ENCODE peak calls at places on chromosomes 1 and 21, in four cellular contexts. One of them, this sample, is unnamed.

GRCh38 chr1:209601809-209602657 is 18.5 kb downstream of the CAMK1G start:
- DNase-seq in AG09309: no peak
- DNase-seq in IMR-90: peak; percentile 45
- DNase-seq in neural crest cell: peak; percentile 8
- DNase-seq in this sample: peak; percentile 48

GRCh38 chr1:164638506-164639202 is 79.7 kb downstream of the PBX1 start:
- DNase-seq in neural crest cell: no peak
- DNase-seq in IMR-90: no peak
- DNase-seq in AG09309: no peak
- DNase-seq in this sample: no peak

GRCh38 chr1:79681382-79681781 is 674.9 kb upstream of the ADGRL4 start:
- DNase-seq in IMR-90: no peak
- DNase-seq in neural crest cell: no peak
- DNase-seq in AG09309: no peak
- DNase-seq in this sample: no peak

GRCh38 chr1:101188311-101188710 is 48.5 kb upstream of the S1PR1 start:
- DNase-seq in neural crest cell: no peak
- DNase-seq in IMR-90: peak; percentile 65
- DNase-seq in AG09309: no peak
- DNase-seq in this sample: peak; percentile 72

GRCh38 chr21:15549671-15550070 is 180.1 kb upstream of the USP25 start:
- DNase-seq in AG09309: no peak
- DNase-seq in IMR-90: peak; percentile 5
- DNase-seq in neural crest cell: no peak
- DNase-seq in this sample: peak; percentile 61

GRCh38 chr1:236416165-236416564 is 22.1 kb downstream of the EDARADD start:
- DNase-seq in AG09309: no peak
- DNase-seq in neural crest cell: no peak
- DNase-seq in IMR-90: no peak
- DNase-seq in this sample: no peak

GRCh38 chr1:24970399-24970753 is 40.3 kb upstream of the RUNX3 start:
- DNase-seq in AG09309: no peak
- DNase-seq in IMR-90: peak; percentile 75
- DNase-seq in neural crest cell: no peak
- DNase-seq in this sample: peak; percentile 63

GRCh38 chr1:184621262-184621661 is 133.4 kb downstream of the EDEM3 start:
- DNase-seq in AG09309: no peak
- DNase-seq in neural crest cell: no peak
- DNase-seq in IMR-90: peak; percentile 83
- DNase-seq in this sample: peak; percentile 25

GRCh38 chr21:26954591-26955214 is 12.2 kb downstream of the ADAMTS5 start:
- DNase-seq in neural crest cell: no peak
- DNase-seq in IMR-90: no peak
- DNase-seq in AG09309: no peak
- DNase-seq in this sample: peak; percentile 29

GRCh38 chr1:14968251-14968812 is 185.2 kb upstream of the TMEM51 start:
- DNase-seq in neural crest cell: peak; percentile 43
- DNase-seq in AG09309: peak; percentile 80
- DNase-seq in IMR-90: peak; percentile 91
- DNase-seq in this sample: peak; percentile 97

GRCh38 chr1:225772323-225772768 is 5.3 kb upstream of the SRP9 start:
- DNase-seq in neural crest cell: peak; percentile 78
- DNase-seq in AG09309: peak; percentile 49
- DNase-seq in IMR-90: peak; percentile 88
- DNase-seq in this sample: peak; percentile 90

GRCh38 chr1:66542811-66543767 is 9.1 kb downstream of the SGIP1 start:
- DNase-seq in AG09309: peak; percentile 79
- DNase-seq in neural crest cell: no peak
- DNase-seq in IMR-90: peak; percentile 95
- DNase-seq in this sample: peak; percentile 97

GRCh38 chr1:52237430-52237829 is 95.5 kb downstream of the ZFYVE9 start:
- DNase-seq in IMR-90: peak; percentile 86
- DNase-seq in AG09309: peak; percentile 4
- DNase-seq in neural crest cell: no peak
- DNase-seq in this sample: peak; percentile 79

GRCh38 chr1:112409416-112409815 is 13.4 kb downstream of the CTTNBP2NL start:
- DNase-seq in IMR-90: no peak
- DNase-seq in AG09309: no peak
- DNase-seq in neural crest cell: no peak
- DNase-seq in this sample: no peak

GRCh38 chr1:94396356-94396755 is 21.8 kb upstream of the ABCD3 start:
- DNase-seq in neural crest cell: no peak
- DNase-seq in AG09309: no peak
- DNase-seq in IMR-90: no peak
- DNase-seq in this sample: peak; percentile 20

GRCh38 chr1:195831789-195832188 is 776.5 kb downstream of the KCNT2 start:
- DNase-seq in neural crest cell: no peak
- DNase-seq in IMR-90: no peak
- DNase-seq in AG09309: no peak
- DNase-seq in this sample: no peak

GRCh38 chr1:7783178-7783711 is 846 bp upstream of the PER3 start:
- DNase-seq in neural crest cell: peak; percentile 54
- DNase-seq in IMR-90: peak; percentile 24
- DNase-seq in AG09309: no peak
- DNase-seq in this sample: peak; percentile 77

GRCh38 chr1:114032271-114033218 is 53.3 kb downstream of the OLFML3 start:
- DNase-seq in IMR-90: peak; percentile 87
- DNase-seq in AG09309: no peak
- DNase-seq in neural crest cell: no peak
- DNase-seq in this sample: peak; percentile 78

GRCh38 chr1:68955424-68955823 is 458.5 kb upstream of the DEPDC1 start:
- DNase-seq in neural crest cell: no peak
- DNase-seq in IMR-90: no peak
- DNase-seq in AG09309: no peak
- DNase-seq in this sample: no peak

GRCh38 chr1:92960395-92961130 is 699 bp downstream of the DIPK1A start:
- DNase-seq in AG09309: peak; percentile 64
- DNase-seq in neural crest cell: peak; percentile 33
- DNase-seq in IMR-90: peak; percentile 82
- DNase-seq in this sample: peak; percentile 89

GRCh38 chr1:8137406-8138244 is 111.5 kb upstream of the ERRFI1 start:
- DNase-seq in IMR-90: peak; percentile 97
- DNase-seq in neural crest cell: no peak
- DNase-seq in AG09309: peak; percentile 89
- DNase-seq in this sample: peak; percentile 99

GRCh38 chr1:210259496-210259895 is 26.9 kb downstream of the SERTAD4 start:
- DNase-seq in neural crest cell: no peak
- DNase-seq in AG09309: peak; percentile 79
- DNase-seq in IMR-90: peak; percentile 30
- DNase-seq in this sample: peak; percentile 88